ENCODE peak calls at places on chromosomes 4 and X, in six cellular contexts. K, A, Z, D, F and N are unnamed samples.

GRCh38 chr4:151438154-151438553 is 29.2 kb downstream of the FHIP1A start:
- DNase-seq in D (no peak), F (no peak), A (no peak), K (no peak), Z (no peak), N (no peak)

GRCh38 chr4:110508827-110509446 is 33.0 kb downstream of the ENPEP start:
- DNase-seq in F (no peak), A (no peak), Z (no peak), D (peak), K (no peak), N (no peak)

GRCh38 chrX:153499876-153500275 is 5.1 kb downstream of the BGN start:
- DNase-seq in F (no peak), D (no peak), A (no peak), K (no peak), Z (no peak), N (no peak)

GRCh38 chr4:3285558-3286334 is 7.1 kb upstream of the RGS12 start:
- DNase-seq in F (peak), A (no peak), K (no peak), D (no peak), Z (peak), N (no peak)

GRCh38 chrX:154774622-154775021 is 12.0 kb downstream of the DKC1 start:
- DNase-seq in Z (no peak), D (no peak), K (no peak), F (no peak), A (no peak), N (no peak)

GRCh38 chr4:17561195-17561909 is 15.6 kb upstream of the LAP3 start:
- DNase-seq in D (peak), Z (no peak), F (no peak), A (no peak), K (no peak), N (no peak)

GRCh38 chrX:115112411-115112810 is 76.8 kb upstream of the RBMXL3 start:
- DNase-seq in K (no peak), Z (no peak), F (no peak), D (no peak), A (no peak), N (no peak)

GRCh38 chrX:118974908-118975671 is 672 bp downstream of the LONRF3 start:
- DNase-seq in F (peak), Z (no peak), K (no peak), A (no peak), D (peak), N (peak)

GRCh38 chr4:141768954-141769353 is 132.6 kb downstream of the IL15 start:
- DNase-seq in A (no peak), Z (no peak), D (no peak), K (no peak), F (no peak), N (no peak)

GRCh38 chr4:185713272-185713671 is 98.7 kb downstream of the SORBS2 start:
- DNase-seq in K (no peak), A (no peak), F (peak), Z (no peak), D (no peak), N (no peak)

GRCh38 chr4:88070031-88070430 is 62.6 kb downstream of the PKD2 start:
- DNase-seq in Z (no peak), A (no peak), D (no peak), F (no peak), K (no peak), N (no peak)

GRCh38 chrX:42696551-42697129 is 81.3 kb downstream of the PPP1R2C start:
- DNase-seq in A (no peak), F (no peak), Z (no peak), K (no peak), D (no peak), N (no peak)

GRCh38 chr4:90174622-90175023 is 47.4 kb downstream of the CCSER1 start:
- DNase-seq in K (no peak), F (no peak), D (no peak), A (no peak), Z (no peak), N (no peak)

GRCh38 chr4:37960679-37961078 is 481 bp downstream of the PTTG2 start:
- DNase-seq in A (no peak), D (no peak), F (no peak), K (no peak), Z (no peak), N (no peak)

DNA sequence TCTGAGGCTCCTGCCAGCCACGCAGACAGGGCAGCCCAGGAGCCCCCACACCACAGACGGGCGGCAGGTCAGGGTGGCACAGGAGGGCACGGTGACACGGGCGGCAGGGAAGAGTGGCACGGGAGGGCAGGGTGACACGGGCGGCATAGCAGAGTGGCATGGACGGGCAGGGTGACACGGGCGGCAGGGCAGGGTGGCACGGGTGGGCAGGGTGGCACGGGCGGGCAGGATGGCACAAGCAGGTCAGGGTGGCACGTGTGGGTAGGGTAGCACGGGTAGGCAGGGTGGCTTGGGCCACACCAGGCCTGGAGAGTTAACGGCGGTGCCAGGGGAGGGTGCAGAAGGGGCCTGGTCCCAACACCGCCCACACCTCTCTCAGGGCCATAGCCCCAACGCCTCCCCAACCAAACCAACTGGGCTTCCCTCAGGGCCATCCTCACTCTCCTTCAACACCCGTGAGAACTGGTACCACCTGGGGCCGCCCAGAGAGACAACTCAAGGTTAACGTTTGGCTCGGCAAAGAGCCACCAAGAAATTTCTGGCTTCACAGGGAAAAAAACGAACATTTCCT is 3.4 kb downstream of the CTBP1 start:
- DNase-seq in F (no peak), Z (no peak), K (no peak), A (no peak), D (no peak), N (no peak)
- TF ChIP-seq TAF1 in F (no peak), Z (no peak), K (no peak), A (no peak), D (no peak), N (no peak)

DNA sequence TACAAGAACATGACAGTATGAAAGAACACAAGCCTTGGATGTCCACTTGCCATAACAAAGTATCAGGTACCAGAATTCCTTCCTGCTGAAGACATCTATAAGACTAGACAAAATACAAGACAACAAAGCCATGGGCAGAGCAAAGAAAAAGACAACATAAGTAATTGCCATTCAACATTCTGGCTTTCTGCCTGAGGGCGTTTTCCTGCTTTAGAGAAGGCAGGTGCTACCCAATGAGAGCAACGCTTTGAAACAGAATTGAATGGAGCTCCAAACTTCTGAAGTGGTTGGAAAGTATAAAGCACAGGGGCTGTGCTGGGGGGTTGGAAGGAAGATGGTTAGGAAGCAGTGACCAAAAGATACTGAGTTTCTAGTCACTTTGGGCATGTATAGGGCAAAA is 30.1 kb downstream of the PDE5A start:
- DNase-seq in D (no peak), K (no peak), Z (no peak), F (no peak), A (no peak), N (no peak)
- TF ChIP-seq POLR2AphosphoS5 in D (no peak), K (no peak), Z (no peak), F (no peak), A (no peak), N (no peak)

GRCh38 chrX:68994135-68994882 is 165.5 kb downstream of the EFNB1 start:
- DNase-seq in Z (no peak), F (no peak), D (no peak), K (no peak), A (no peak), N (no peak)

GRCh38 chrX:68994883-68995255 is 166.0 kb downstream of the EFNB1 start:
- DNase-seq in F (no peak), K (no peak), D (no peak), Z (no peak), A (no peak), N (no peak)

GRCh38 chrX:68997461-68997860 is 167.8 kb downstream of the PJA1 start:
- DNase-seq in K (no peak), A (no peak), D (no peak), F (no peak), Z (no peak), N (no peak)

GRCh38 chrX:68995386-68995779 is 166.6 kb downstream of the EFNB1 start:
- DNase-seq in Z (no peak), A (no peak), D (no peak), K (no peak), F (no peak), N (no peak)

GRCh38 chrX:68995780-68996551 is 167.1 kb downstream of the EFNB1 start:
- DNase-seq in A (no peak), D (no peak), F (peak), K (no peak), Z (no peak), N (no peak)
- TF ChIP-seq POLR2A in A (no peak), D (no peak), F (no peak), K (no peak), Z (no peak), N (no peak)

DNA sequence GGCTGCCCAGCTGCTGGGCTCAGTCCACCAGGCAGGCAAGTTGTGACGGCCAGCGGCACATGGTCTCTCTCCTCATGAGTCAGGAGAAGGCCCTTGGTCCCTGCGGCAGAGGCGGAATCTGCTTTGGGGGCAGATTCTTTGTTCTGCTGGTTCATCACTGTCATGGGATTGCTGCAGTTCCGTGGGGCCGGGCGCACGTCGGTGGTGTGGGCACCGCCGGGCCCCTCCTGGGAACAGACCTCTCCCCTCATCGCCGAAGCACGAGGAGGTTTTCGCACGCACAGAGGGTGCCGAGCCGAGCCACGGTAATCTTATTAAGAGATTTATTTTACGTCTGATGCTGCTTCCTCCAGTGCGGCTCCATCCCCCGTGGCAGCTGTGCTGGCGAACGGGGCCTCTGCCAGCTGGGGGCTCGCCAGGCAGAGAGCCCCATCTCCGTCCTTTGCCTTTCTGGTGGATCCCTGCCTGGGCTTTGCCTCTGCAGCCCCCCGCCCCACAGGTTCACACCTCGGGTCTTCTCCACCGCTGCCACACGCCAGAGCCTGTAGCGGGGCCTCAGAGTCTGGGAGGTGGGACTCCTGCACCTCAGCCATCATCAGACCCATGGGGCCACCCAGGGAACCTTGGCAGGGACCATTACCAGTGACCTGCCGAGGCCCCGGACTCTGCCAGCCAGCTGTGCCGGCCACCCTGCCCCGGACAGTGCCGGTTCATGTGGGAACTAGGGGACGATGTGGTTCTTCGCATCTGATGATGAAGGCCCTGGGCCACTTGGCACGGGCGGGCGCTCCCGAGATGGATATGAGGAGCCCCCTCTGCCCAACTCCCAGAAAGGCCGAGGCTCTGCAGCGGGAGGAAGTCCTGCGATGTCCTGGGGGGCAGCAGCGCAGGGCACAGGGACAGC is 86.6 kb upstream of the NKX1-1 start:
- DNase-seq in Z (no peak), A (no peak), F (no peak), K (no peak), D (no peak), N (no peak)
- TF ChIP-seq TAF1 in Z (no peak), A (no peak), F (no peak), K (no peak), D (no peak), N (no peak)

GRCh38 chr4:8205241-8205707 is 6.2 kb downstream of the SH3TC1 start:
- DNase-seq in F (no peak), D (no peak), Z (no peak), K (no peak), A (no peak), N (no peak)

GRCh38 chr4:8207314-8207713 is 8.2 kb downstream of the SH3TC1 start:
- DNase-seq in F (no peak), K (no peak), A (no peak), D (no peak), Z (no peak), N (no peak)

GRCh38 chr4:8204576-8205227 is 5.6 kb downstream of the SH3TC1 start:
- DNase-seq in F (no peak), D (no peak), A (no peak), Z (no peak), K (no peak), N (no peak)

GRCh38 chr4:8203817-8204216 is 4.7 kb downstream of the SH3TC1 start:
- DNase-seq in A (no peak), F (no peak), Z (no peak), K (no peak), D (no peak), N (no peak)

GRCh38 chr4:8205749-8206611 is 6.9 kb downstream of the SH3TC1 start:
- DNase-seq in A (no peak), K (no peak), F (no peak), D (no peak), Z (no peak), N (no peak)
- TF ChIP-seq POLR2AphosphoS5 in A (no peak), K (no peak), F (no peak), D (no peak), Z (no peak), N (no peak)

GRCh38 chr4:95142877-95143412 is 385.2 kb downstream of the BMPR1B start:
- DNase-seq in D (no peak), A (no peak), K (no peak), Z (no peak), F (no peak), N (no peak)
- TF ChIP-seq POLR2A in D (no peak), A (no peak), K (no peak), Z (no peak), F (no peak), N (no peak)

GRCh38 chr4:152534541-152535231 is 1.2 kb downstream of the FBXW7 start:
- DNase-seq in K (no peak), Z (no peak), D (peak), F (no peak), A (no peak), N (no peak)
- TF ChIP-seq TAF1 in K (no peak), Z (no peak), D (no peak), F (no peak), A (no peak), N (no peak)

DNA sequence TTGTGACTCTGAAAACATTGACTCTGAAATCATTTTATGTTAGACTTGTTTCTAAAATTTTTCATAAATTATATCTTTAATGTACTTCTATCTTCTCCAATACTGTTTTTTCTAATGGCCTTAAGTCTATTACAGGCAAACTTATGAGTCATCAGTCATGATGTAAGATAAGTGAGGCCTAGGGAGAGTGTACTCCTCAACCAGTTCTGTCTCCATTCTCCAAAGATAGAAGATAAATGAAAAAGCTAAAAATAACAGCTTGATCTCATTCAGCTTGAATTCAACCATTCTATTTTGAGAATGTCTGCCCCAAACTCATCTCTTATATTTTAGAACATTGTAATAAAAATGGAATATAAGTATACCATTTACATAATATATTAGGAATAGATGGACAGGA is 34.5 kb downstream of the STBD1 start:
- DNase-seq in A (no peak), D (peak), K (no peak), F (no peak), Z (no peak), N (no peak)
- TF ChIP-seq POLR2AphosphoS5 in A (no peak), D (no peak), K (no peak), F (no peak), Z (no peak), N (no peak)